ENCODE peak calls at places on chromosomes 13 and 19, in ten cellular contexts. One of them, this sample, is unnamed.

GRCh38 chr19:17576758-17577532 is 21.5 kb downstream of the COLGALT1 start:
- DNase-seq in NCI-H345: no peak
- DNase-seq in NCI-H2081: no peak
- DNase-seq in SW 1271: peak
- DNase-seq in activated CD4-positive, alpha-beta T cell treated with anti-CD3 and anti-CD28 coated beads, Interleukin-2, amount 10 ng/mL, durations not matched to agents 7 days and 5 days: peak
- DNase-seq in stimulated activated CD8-positive, alpha-beta memory T cell treated with anti-CD3 and anti-CD28 coated beads, Interleukin-4, amount 100 ng/mL, for 24 hours: no peak
- DNase-seq in H7: peak
- DNase-seq in thoracic aorta: no peak
- DNase-seq in kidney tubule cell: no peak
- DNase-seq in activated T-helper 1 cell treated with anti-CD3 and anti-CD28 coated beads, Interleukin-2, amount 50 U/mL, for 16 hours: no peak
- DNase-seq in this sample: no peak

GRCh38 chr13:24276310-24276709 is 33.1 kb upstream of the C1QTNF9 start:
- DNase-seq in activated T-helper 1 cell treated with anti-CD3 and anti-CD28 coated beads, Interleukin-2, amount 50 U/mL, for 16 hours: no peak
- DNase-seq in kidney tubule cell: no peak
- DNase-seq in stimulated activated CD8-positive, alpha-beta memory T cell treated with anti-CD3 and anti-CD28 coated beads, Interleukin-4, amount 100 ng/mL, for 24 hours: no peak
- DNase-seq in H7: no peak
- DNase-seq in NCI-H2081: no peak
- DNase-seq in SW 1271: no peak
- DNase-seq in NCI-H345: no peak
- DNase-seq in activated CD4-positive, alpha-beta T cell treated with anti-CD3 and anti-CD28 coated beads, Interleukin-2, amount 10 ng/mL, durations not matched to agents 7 days and 5 days: peak
- DNase-seq in thoracic aorta: no peak
- DNase-seq in this sample: no peak

GRCh38 chr13:76980075-76980718 is 11.7 kb upstream of the CLN5 start:
- DNase-seq in H7: peak
- DNase-seq in stimulated activated CD8-positive, alpha-beta memory T cell treated with anti-CD3 and anti-CD28 coated beads, Interleukin-4, amount 100 ng/mL, for 24 hours: peak
- DNase-seq in kidney tubule cell: peak
- DNase-seq in NCI-H345: peak
- DNase-seq in activated CD4-positive, alpha-beta T cell treated with anti-CD3 and anti-CD28 coated beads, Interleukin-2, amount 10 ng/mL, durations not matched to agents 7 days and 5 days: peak
- DNase-seq in thoracic aorta: no peak
- DNase-seq in NCI-H2081: peak
- DNase-seq in activated T-helper 1 cell treated with anti-CD3 and anti-CD28 coated beads, Interleukin-2, amount 50 U/mL, for 16 hours: peak
- DNase-seq in SW 1271: peak
- DNase-seq in this sample: peak

GRCh38 chr13:36981156-36981743 is 17.9 kb downstream of the ALG5 start:
- DNase-seq in NCI-H345: peak
- DNase-seq in SW 1271: peak
- DNase-seq in activated T-helper 1 cell treated with anti-CD3 and anti-CD28 coated beads, Interleukin-2, amount 50 U/mL, for 16 hours: no peak
- DNase-seq in NCI-H2081: peak
- DNase-seq in kidney tubule cell: peak
- DNase-seq in stimulated activated CD8-positive, alpha-beta memory T cell treated with anti-CD3 and anti-CD28 coated beads, Interleukin-4, amount 100 ng/mL, for 24 hours: no peak
- DNase-seq in H7: peak
- DNase-seq in activated CD4-positive, alpha-beta T cell treated with anti-CD3 and anti-CD28 coated beads, Interleukin-2, amount 10 ng/mL, durations not matched to agents 7 days and 5 days: no peak
- DNase-seq in thoracic aorta: no peak
- DNase-seq in this sample: no peak

GRCh38 chr13:20995245-20995829 is 66.0 kb downstream of the LATS2 start:
- DNase-seq in activated T-helper 1 cell treated with anti-CD3 and anti-CD28 coated beads, Interleukin-2, amount 50 U/mL, for 16 hours: no peak
- DNase-seq in NCI-H345: no peak
- DNase-seq in SW 1271: no peak
- DNase-seq in kidney tubule cell: no peak
- DNase-seq in H7: no peak
- DNase-seq in NCI-H2081: no peak
- DNase-seq in activated CD4-positive, alpha-beta T cell treated with anti-CD3 and anti-CD28 coated beads, Interleukin-2, amount 10 ng/mL, durations not matched to agents 7 days and 5 days: no peak
- DNase-seq in stimulated activated CD8-positive, alpha-beta memory T cell treated with anti-CD3 and anti-CD28 coated beads, Interleukin-4, amount 100 ng/mL, for 24 hours: no peak
- DNase-seq in thoracic aorta: no peak
- DNase-seq in this sample: no peak

GRCh38 chr13:106533940-106534843 is 1.3 kb downstream of the EFNB2 start:
- DNase-seq in activated T-helper 1 cell treated with anti-CD3 and anti-CD28 coated beads, Interleukin-2, amount 50 U/mL, for 16 hours: no peak
- DNase-seq in NCI-H2081: peak
- DNase-seq in stimulated activated CD8-positive, alpha-beta memory T cell treated with anti-CD3 and anti-CD28 coated beads, Interleukin-4, amount 100 ng/mL, for 24 hours: no peak
- DNase-seq in kidney tubule cell: peak
- DNase-seq in H7: peak
- DNase-seq in activated CD4-positive, alpha-beta T cell treated with anti-CD3 and anti-CD28 coated beads, Interleukin-2, amount 10 ng/mL, durations not matched to agents 7 days and 5 days: no peak
- DNase-seq in SW 1271: no peak
- DNase-seq in NCI-H345: peak
- DNase-seq in thoracic aorta: no peak
- DNase-seq in this sample: no peak

GRCh38 chr13:109517516-109517915 is 268.9 kb downstream of the IRS2 start:
- DNase-seq in activated T-helper 1 cell treated with anti-CD3 and anti-CD28 coated beads, Interleukin-2, amount 50 U/mL, for 16 hours: no peak
- DNase-seq in SW 1271: no peak
- DNase-seq in kidney tubule cell: no peak
- DNase-seq in thoracic aorta: no peak
- DNase-seq in H7: no peak
- DNase-seq in activated CD4-positive, alpha-beta T cell treated with anti-CD3 and anti-CD28 coated beads, Interleukin-2, amount 10 ng/mL, durations not matched to agents 7 days and 5 days: no peak
- DNase-seq in NCI-H2081: no peak
- DNase-seq in stimulated activated CD8-positive, alpha-beta memory T cell treated with anti-CD3 and anti-CD28 coated beads, Interleukin-4, amount 100 ng/mL, for 24 hours: no peak
- DNase-seq in NCI-H345: no peak
- DNase-seq in this sample: no peak

GRCh38 chr19:12052057-12052570 is 647 bp downstream of the ZNF878 start:
- DNase-seq in stimulated activated CD8-positive, alpha-beta memory T cell treated with anti-CD3 and anti-CD28 coated beads, Interleukin-4, amount 100 ng/mL, for 24 hours: no peak
- DNase-seq in SW 1271: peak
- DNase-seq in thoracic aorta: no peak
- DNase-seq in activated CD4-positive, alpha-beta T cell treated with anti-CD3 and anti-CD28 coated beads, Interleukin-2, amount 10 ng/mL, durations not matched to agents 7 days and 5 days: no peak
- DNase-seq in H7: peak
- DNase-seq in kidney tubule cell: peak
- DNase-seq in NCI-H345: peak
- DNase-seq in activated T-helper 1 cell treated with anti-CD3 and anti-CD28 coated beads, Interleukin-2, amount 50 U/mL, for 16 hours: no peak
- DNase-seq in NCI-H2081: no peak
- DNase-seq in this sample: no peak

GRCh38 chr19:49761625-49762311 is 1.3 kb downstream of the TSKS start:
- DNase-seq in thoracic aorta: no peak
- DNase-seq in kidney tubule cell: no peak
- DNase-seq in stimulated activated CD8-positive, alpha-beta memory T cell treated with anti-CD3 and anti-CD28 coated beads, Interleukin-4, amount 100 ng/mL, for 24 hours: no peak
- DNase-seq in H7: peak
- DNase-seq in NCI-H2081: no peak
- DNase-seq in NCI-H345: no peak
- DNase-seq in activated CD4-positive, alpha-beta T cell treated with anti-CD3 and anti-CD28 coated beads, Interleukin-2, amount 10 ng/mL, durations not matched to agents 7 days and 5 days: peak
- DNase-seq in activated T-helper 1 cell treated with anti-CD3 and anti-CD28 coated beads, Interleukin-2, amount 50 U/mL, for 16 hours: no peak
- DNase-seq in SW 1271: no peak
- DNase-seq in this sample: no peak

This sample was measured in omental fat pad.